ENCODE peak calls at places on chromosomes 11 and 22, in seven cellular contexts. One of them, this sample, is unnamed.

GRCh38 chr22:50191041-50191740 is 5.5 kb downstream of the TRABD start:
- DNase-seq in A549: no peak
- DNase-seq in KBM-7: peak; percentile 98
- DNase-seq in cardiac fibroblast: no peak
- DNase-seq in NCI-H524 treated with DMSO at 0.1 percent for 48 hours: no peak
- DNase-seq in LoVo: no peak
- DNase-seq in amygdala: no peak
- DNase-seq in this sample: no peak

GRCh38 chr11:44258190-44258489 is 51.8 kb downstream of the ALX4 start:
- DNase-seq in A549: no peak
- DNase-seq in KBM-7: no peak
- DNase-seq in cardiac fibroblast: peak; percentile 45
- DNase-seq in NCI-H524 treated with DMSO at 0.1 percent for 48 hours: no peak
- DNase-seq in LoVo: no peak
- DNase-seq in amygdala: no peak
- DNase-seq in this sample: no peak

GRCh38 chr11:93537767-93538261 is 5.4 kb downstream of the SMCO4 start:
- DNase-seq in A549: no peak
- DNase-seq in KBM-7: peak; percentile 56
- DNase-seq in cardiac fibroblast: no peak
- DNase-seq in NCI-H524 treated with DMSO at 0.1 percent for 48 hours: no peak
- DNase-seq in LoVo: no peak
- DNase-seq in amygdala: peak; percentile 20
- DNase-seq in this sample: peak; percentile 47

GRCh38 chr22:43796567-43796966 is 15.5 kb downstream of the EFCAB6 start:
- DNase-seq in A549: peak; percentile 36
- DNase-seq in KBM-7: peak; percentile 10
- DNase-seq in cardiac fibroblast: peak; percentile 58
- DNase-seq in NCI-H524 treated with DMSO at 0.1 percent for 48 hours: peak; percentile 1
- DNase-seq in LoVo: no peak
- DNase-seq in amygdala: peak; percentile 58
- DNase-seq in this sample: no peak

GRCh38 chr11:369336-370018 is at the start of gene B4GALNT4:
- DNase-seq in A549: no peak
- DNase-seq in KBM-7: no peak
- DNase-seq in cardiac fibroblast: no peak
- DNase-seq in NCI-H524 treated with DMSO at 0.1 percent for 48 hours: no peak
- DNase-seq in LoVo: peak; percentile 61
- DNase-seq in amygdala: peak; percentile 37
- DNase-seq in this sample: peak; percentile 37

GRCh38 chr11:118106789-118107335 is 20.1 kb upstream of the SMIM35 start:
- DNase-seq in A549: peak; percentile 16
- DNase-seq in KBM-7: no peak
- DNase-seq in cardiac fibroblast: peak; percentile 3
- DNase-seq in NCI-H524 treated with DMSO at 0.1 percent for 48 hours: no peak
- DNase-seq in LoVo: peak; percentile 14
- DNase-seq in amygdala: no peak
- DNase-seq in this sample: no peak

GRCh38 chr22:45341503-45341902 is 31.8 kb downstream of the FAM118A start:
- DNase-seq in A549: no peak
- DNase-seq in KBM-7: no peak
- DNase-seq in cardiac fibroblast: no peak
- DNase-seq in NCI-H524 treated with DMSO at 0.1 percent for 48 hours: no peak
- DNase-seq in LoVo: no peak
- DNase-seq in amygdala: no peak
- DNase-seq in this sample: no peak

GRCh38 chr11:19499999-19500398 is 212.6 kb upstream of the NAV2 start:
- DNase-seq in A549: no peak
- DNase-seq in KBM-7: no peak
- DNase-seq in cardiac fibroblast: peak; percentile 89
- DNase-seq in NCI-H524 treated with DMSO at 0.1 percent for 48 hours: no peak
- DNase-seq in LoVo: no peak
- DNase-seq in amygdala: no peak
- DNase-seq in this sample: no peak

GRCh38 chr11:44601471-44602370 is 36.3 kb downstream of the CD82 start:
- DNase-seq in A549: no peak
- DNase-seq in KBM-7: no peak
- DNase-seq in cardiac fibroblast: no peak
- DNase-seq in NCI-H524 treated with DMSO at 0.1 percent for 48 hours: no peak
- DNase-seq in LoVo: no peak
- DNase-seq in amygdala: no peak
- DNase-seq in this sample: no peak

GRCh38 chr11:10809373-10810199 is 860 bp upstream of the EIF4G2 start:
- DNase-seq in A549: peak; percentile 61
- DNase-seq in KBM-7: no peak
- DNase-seq in cardiac fibroblast: peak; percentile 84
- DNase-seq in NCI-H524 treated with DMSO at 0.1 percent for 48 hours: no peak
- DNase-seq in LoVo: peak; percentile 55
- DNase-seq in amygdala: no peak
- DNase-seq in this sample: peak; percentile 79

GRCh38 chr22:29391546-29391945 is 3.2 kb upstream of the AP1B1 start:
- DNase-seq in A549: no peak
- DNase-seq in KBM-7: no peak
- DNase-seq in cardiac fibroblast: no peak
- DNase-seq in NCI-H524 treated with DMSO at 0.1 percent for 48 hours: no peak
- DNase-seq in LoVo: no peak
- DNase-seq in amygdala: no peak
- DNase-seq in this sample: no peak

GRCh38 chr11:35227551-35228341 is 88.8 kb downstream of the CD44 start:
- DNase-seq in A549: no peak
- DNase-seq in KBM-7: no peak
- DNase-seq in cardiac fibroblast: no peak
- DNase-seq in NCI-H524 treated with DMSO at 0.1 percent for 48 hours: no peak
- DNase-seq in LoVo: no peak
- DNase-seq in amygdala: no peak
- DNase-seq in this sample: no peak

GRCh38 chr11:70423523-70424505 is 25.5 kb downstream of the CTTN start:
- DNase-seq in A549: peak; percentile 20
- DNase-seq in KBM-7: peak; percentile 78
- DNase-seq in cardiac fibroblast: peak; percentile 92
- DNase-seq in NCI-H524 treated with DMSO at 0.1 percent for 48 hours: no peak
- DNase-seq in LoVo: peak; percentile 7
- DNase-seq in amygdala: no peak
- DNase-seq in this sample: no peak

GRCh38 chr11:66020618-66021357 is 5.5 kb downstream of the CATSPER1 start:
- DNase-seq in A549: peak; percentile 59
- DNase-seq in KBM-7: peak; percentile 49
- DNase-seq in cardiac fibroblast: peak; percentile 74
- DNase-seq in NCI-H524 treated with DMSO at 0.1 percent for 48 hours: no peak
- DNase-seq in LoVo: peak; percentile 62
- DNase-seq in amygdala: no peak
- DNase-seq in this sample: no peak

GRCh38 chr22:21641417-21641794 is 696 bp upstream of the SDF2L1 start:
- DNase-seq in A549: peak; percentile 61
- DNase-seq in KBM-7: no peak
- DNase-seq in cardiac fibroblast: peak; percentile 70
- DNase-seq in NCI-H524 treated with DMSO at 0.1 percent for 48 hours: no peak
- DNase-seq in LoVo: peak; percentile 48
- DNase-seq in amygdala: peak; percentile 57
- DNase-seq in this sample: no peak

GRCh38 chr22:38760477-38761201 is 4.8 kb upstream of the SUN2 start:
- DNase-seq in A549: no peak
- DNase-seq in KBM-7: no peak
- DNase-seq in cardiac fibroblast: peak; percentile 72
- DNase-seq in NCI-H524 treated with DMSO at 0.1 percent for 48 hours: peak; percentile 53
- DNase-seq in LoVo: no peak
- DNase-seq in amygdala: peak; percentile 26
- DNase-seq in this sample: no peak

GRCh38 chr11:47587733-47588326 is 1.4 kb downstream of the FAM180B start:
- DNase-seq in A549: no peak
- DNase-seq in KBM-7: peak; percentile 80
- DNase-seq in cardiac fibroblast: no peak
- DNase-seq in NCI-H524 treated with DMSO at 0.1 percent for 48 hours: no peak
- DNase-seq in LoVo: no peak
- DNase-seq in amygdala: no peak
- DNase-seq in this sample: peak; percentile 53

GRCh38 chr11:45833761-45834160 is 13.5 kb upstream of the CRY2 start:
- DNase-seq in A549: no peak
- DNase-seq in KBM-7: no peak
- DNase-seq in cardiac fibroblast: no peak
- DNase-seq in NCI-H524 treated with DMSO at 0.1 percent for 48 hours: no peak
- DNase-seq in LoVo: no peak
- DNase-seq in amygdala: no peak
- DNase-seq in this sample: no peak

GRCh38 chr11:47348859-47349258 is 3.6 kb downstream of the MYBPC3 start:
- DNase-seq in A549: peak; percentile 63
- DNase-seq in KBM-7: peak; percentile 41
- DNase-seq in cardiac fibroblast: peak; percentile 43
- DNase-seq in NCI-H524 treated with DMSO at 0.1 percent for 48 hours: no peak
- DNase-seq in LoVo: no peak
- DNase-seq in amygdala: no peak
- DNase-seq in this sample: no peak

GRCh38 chr22:37563153-37564081 is 3.1 kb downstream of the CDC42EP1 start:
- DNase-seq in A549: peak; percentile 83
- DNase-seq in KBM-7: no peak
- DNase-seq in cardiac fibroblast: peak; percentile 96
- DNase-seq in NCI-H524 treated with DMSO at 0.1 percent for 48 hours: no peak
- DNase-seq in LoVo: no peak
- DNase-seq in amygdala: peak; percentile 90
- DNase-seq in this sample: peak; percentile 47

GRCh38 chr11:45146072-45147016 is at the start of gene PRDM11:
- DNase-seq in A549: peak; percentile 68
- DNase-seq in KBM-7: peak; percentile 51
- DNase-seq in cardiac fibroblast: peak; percentile 77
- DNase-seq in NCI-H524 treated with DMSO at 0.1 percent for 48 hours: no peak
- DNase-seq in LoVo: peak; percentile 76
- DNase-seq in amygdala: peak; percentile 76
- DNase-seq in this sample: peak; percentile 76

GRCh38 chr11:35418847-35419712 is at the start of gene SLC1A2:
- DNase-seq in A549: peak; percentile 20
- DNase-seq in KBM-7: peak; percentile 6
- DNase-seq in cardiac fibroblast: peak; percentile 27
- DNase-seq in NCI-H524 treated with DMSO at 0.1 percent for 48 hours: no peak
- DNase-seq in LoVo: no peak
- DNase-seq in amygdala: peak; percentile 75
- DNase-seq in this sample: peak; percentile 47

GRCh38 chr11:8253566-8253965 is 10.1 kb downstream of the LMO1 start:
- DNase-seq in A549: no peak
- DNase-seq in KBM-7: no peak
- DNase-seq in cardiac fibroblast: no peak
- DNase-seq in NCI-H524 treated with DMSO at 0.1 percent for 48 hours: no peak
- DNase-seq in LoVo: no peak
- DNase-seq in amygdala: no peak
- DNase-seq in this sample: no peak

GRCh38 chr22:49693416-49693815 is 134.3 kb downstream of the BRD1 start:
- DNase-seq in A549: no peak
- DNase-seq in KBM-7: no peak
- DNase-seq in cardiac fibroblast: no peak
- DNase-seq in NCI-H524 treated with DMSO at 0.1 percent for 48 hours: no peak
- DNase-seq in LoVo: no peak
- DNase-seq in amygdala: no peak
- DNase-seq in this sample: no peak

GRCh38 chr11:64448599-64449380 is 89.8 kb downstream of the RPS6KA4 start:
- DNase-seq in A549: peak; percentile 81
- DNase-seq in KBM-7: peak; percentile 85
- DNase-seq in cardiac fibroblast: peak; percentile 69
- DNase-seq in NCI-H524 treated with DMSO at 0.1 percent for 48 hours: peak; percentile 41
- DNase-seq in LoVo: peak; percentile 76
- DNase-seq in amygdala: peak; percentile 63
- DNase-seq in this sample: peak; percentile 60

GRCh38 chr11:45304992-45305335 is 18.8 kb upstream of the SYT13 start:
- DNase-seq in A549: no peak
- DNase-seq in KBM-7: no peak
- DNase-seq in cardiac fibroblast: no peak
- DNase-seq in NCI-H524 treated with DMSO at 0.1 percent for 48 hours: no peak
- DNase-seq in LoVo: no peak
- DNase-seq in amygdala: no peak
- DNase-seq in this sample: no peak

GRCh38 chr22:50712341-50713007 is 25.5 kb upstream of the ACR start:
- DNase-seq in A549: no peak
- DNase-seq in KBM-7: no peak
- DNase-seq in cardiac fibroblast: no peak
- DNase-seq in NCI-H524 treated with DMSO at 0.1 percent for 48 hours: no peak
- DNase-seq in LoVo: no peak
- DNase-seq in amygdala: no peak
- DNase-seq in this sample: no peak

GRCh38 chr11:125091247-125091876 is 20.1 kb downstream of the TMEM218 start:
- DNase-seq in A549: peak; percentile 46
- DNase-seq in KBM-7: peak; percentile 76
- DNase-seq in cardiac fibroblast: peak; percentile 82
- DNase-seq in NCI-H524 treated with DMSO at 0.1 percent for 48 hours: peak; percentile 35
- DNase-seq in LoVo: no peak
- DNase-seq in amygdala: peak; percentile 20
- DNase-seq in this sample: no peak

GRCh38 chr11:12079726-12080556 is 30.4 kb upstream of the MICAL2 start:
- DNase-seq in A549: peak; percentile 96
- DNase-seq in KBM-7: no peak
- DNase-seq in cardiac fibroblast: peak; percentile 99
- DNase-seq in NCI-H524 treated with DMSO at 0.1 percent for 48 hours: no peak
- DNase-seq in LoVo: peak; percentile 68
- DNase-seq in amygdala: no peak
- DNase-seq in this sample: no peak

GRCh38 chr11:117187799-117188481 is 9.4 kb downstream of the SIDT2 start:
- DNase-seq in A549: no peak
- DNase-seq in KBM-7: no peak
- DNase-seq in cardiac fibroblast: no peak
- DNase-seq in NCI-H524 treated with DMSO at 0.1 percent for 48 hours: no peak
- DNase-seq in LoVo: no peak
- DNase-seq in amygdala: no peak
- DNase-seq in this sample: no peak

GRCh38 chr11:119509969-119510401 is 87.0 kb upstream of the THY1 start:
- DNase-seq in A549: peak; percentile 42
- DNase-seq in KBM-7: peak; percentile 22
- DNase-seq in cardiac fibroblast: peak; percentile 93
- DNase-seq in NCI-H524 treated with DMSO at 0.1 percent for 48 hours: no peak
- DNase-seq in LoVo: no peak
- DNase-seq in amygdala: peak; percentile 44
- DNase-seq in this sample: no peak

GRCh38 chr22:25447689-25448434 is 116.6 kb upstream of the GRK3 start:
- DNase-seq in A549: peak; percentile 79
- DNase-seq in KBM-7: peak; percentile 92
- DNase-seq in cardiac fibroblast: peak; percentile 86
- DNase-seq in NCI-H524 treated with DMSO at 0.1 percent for 48 hours: peak; percentile 57
- DNase-seq in LoVo: peak; percentile 92
- DNase-seq in amygdala: peak; percentile 93
- DNase-seq in this sample: peak; percentile 95

GRCh38 chr11:72405009-72405408 is 29.3 kb downstream of the CLPB start:
- DNase-seq in A549: no peak
- DNase-seq in KBM-7: peak; percentile 49
- DNase-seq in cardiac fibroblast: no peak
- DNase-seq in NCI-H524 treated with DMSO at 0.1 percent for 48 hours: no peak
- DNase-seq in LoVo: no peak
- DNase-seq in amygdala: no peak
- DNase-seq in this sample: no peak

This sample was measured in C1 segment of cervical spinal cord.